ENCODE peak calls at places on chromosomes 2 and 18, in five cellular contexts. L is suprapubic skin, A is right lobe of liver, C is Peyer's patch, G is tibial nerve. B is an unnamed sample.

GRCh38 chr2:155525194-155525593 is 807.3 kb downstream of the NR4A2 start:
- DNase-seq in C (no peak), L (no peak), A (no peak), G (no peak), B (no peak)

GRCh38 chr2:23568257-23569190 is 183.5 kb downstream of the KLHL29 start:
- DNase-seq in G (no peak), C (no peak), L (no peak), A (no peak), B (no peak)

GRCh38 chr18:36265035-36265434 is 32.5 kb upstream of the FHOD3 start:
- DNase-seq in G (no peak), L (no peak), C (no peak), A (no peak), B (no peak)

GRCh38 chr2:200634231-200634964 is 48.6 kb downstream of the AOX1 start:
- DNase-seq in G (no peak), C (no peak), L (no peak), A (no peak), B (no peak)

GRCh38 chr2:95345415-95346235 is 48.5 kb downstream of the KCNIP3 start:
- DNase-seq in C (peak), L (peak), G (peak), A (peak), B (peak)

GRCh38 chr18:32891797-32892196 is 119.0 kb upstream of the KLHL14 start:
- DNase-seq in A (no peak), L (no peak), C (no peak), G (no peak), B (no peak)

GRCh38 chr18:11392292-11392691 is 217.1 kb upstream of the SLC35G4 start:
- DNase-seq in G (no peak), L (no peak), A (no peak), C (no peak), B (no peak)

GRCh38 chr2:71530246-71530986 is 77.1 kb downstream of the DYSF start:
- DNase-seq in L (peak), C (peak), G (no peak), A (no peak), B (no peak)

GRCh38 chr2:96867756-96868554 is 1.9 kb downstream of the SEMA4C start:
- DNase-seq in L (peak), C (no peak), G (no peak), A (no peak), B (no peak)

GRCh38 chr2:8154936-8155335 is 526.9 kb upstream of the ID2 start:
- DNase-seq in A (no peak), C (no peak), G (no peak), L (no peak), B (no peak)

GRCh38 chr2:182716665-182716990 is 571 bp downstream of the DNAJC10 start:
- DNase-seq in C (peak), G (no peak), A (no peak), L (no peak), B (no peak)

GRCh38 chr2:186848873-186849578 is at the start of gene ZSWIM2:
- DNase-seq in C (peak), G (peak), L (peak), A (peak), B (peak)

GRCh38 chr2:32064021-32064678 is 794 bp downstream of the SPAST start:
- DNase-seq in G (no peak), L (no peak), A (no peak), C (no peak), B (no peak)

DNA sequence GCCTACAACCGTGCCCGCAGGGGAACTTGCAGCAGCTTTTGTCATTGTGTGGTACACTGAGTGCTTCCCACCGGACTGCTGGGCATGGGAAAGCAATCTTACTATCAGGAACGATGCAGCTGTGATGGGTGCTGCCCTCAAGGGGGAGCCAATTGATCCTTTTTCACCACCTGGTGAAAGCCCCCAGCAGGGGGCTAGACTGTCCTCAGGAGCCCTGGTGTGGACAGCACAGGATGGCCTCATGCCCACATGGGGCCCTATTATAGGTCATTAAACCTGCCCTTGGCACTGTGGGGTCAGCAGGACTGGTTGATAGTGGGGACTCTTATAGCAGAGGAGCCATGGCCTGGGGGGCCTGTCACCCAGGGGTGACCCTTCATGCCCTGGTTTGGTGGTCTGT is 172.2 kb downstream of the GLI2 start:
- DNase-seq in L (no peak), A (no peak), G (no peak), C (no peak), B (no peak)
- TF ChIP-seq CTCF in L (no peak), A (no peak), G (no peak), C (no peak), B (no peak)

GRCh38 chr2:127293386-127293757 is 572 bp downstream of the ERCC3 start:
- DNase-seq in G (no peak), L (no peak), A (no peak), C (no peak), B (no peak)

GRCh38 chr2:127288274-127288673 is 5.7 kb downstream of the ERCC3 start:
- DNase-seq in C (no peak), L (no peak), G (no peak), A (no peak), B (no peak)

DNA sequence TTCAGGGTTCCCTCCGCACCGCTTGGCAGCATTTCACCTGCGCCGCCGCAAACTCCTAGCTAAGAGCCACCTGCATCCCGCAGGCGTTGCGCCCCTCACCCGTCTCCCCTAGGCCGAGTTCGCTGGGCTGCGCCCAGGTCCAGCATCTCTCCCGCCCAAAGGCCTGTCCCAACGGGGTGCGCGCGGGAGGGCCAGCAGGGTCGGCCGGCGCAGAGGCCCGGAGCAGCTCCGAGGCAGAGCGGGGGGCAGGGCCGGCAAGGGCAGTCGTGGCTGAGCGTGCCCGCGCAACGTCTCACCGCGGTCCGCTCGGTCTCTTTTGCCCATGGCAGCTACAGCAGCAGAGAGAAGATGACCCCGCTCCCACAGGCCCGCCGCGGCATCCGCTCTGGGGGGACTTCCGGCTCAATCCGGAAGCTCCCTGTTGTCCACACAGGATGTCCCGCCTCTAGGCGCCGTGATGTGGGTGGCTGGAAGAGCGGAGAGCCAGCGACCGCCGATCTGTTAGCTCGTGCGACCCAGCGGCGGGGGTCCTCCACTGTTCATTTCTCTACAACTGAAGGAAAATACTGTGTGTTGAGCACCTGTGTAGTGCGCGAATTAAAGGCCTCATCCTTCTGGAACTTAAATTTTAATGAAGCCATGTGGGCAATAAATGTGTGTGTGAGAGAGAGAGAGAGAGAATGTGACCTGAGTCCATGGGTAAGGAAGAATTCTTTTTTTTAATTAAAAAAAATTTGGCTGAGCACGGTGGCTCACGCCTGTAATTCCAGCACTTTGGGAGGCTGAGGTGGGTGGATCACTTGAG is at the start of gene ERCC3:
- DNase-seq in A (peak), C (peak), G (peak), L (peak), B (peak)
- TF ChIP-seq POLR2A in A (peak), C (peak), G (no peak), L (no peak), B (no peak)

DNA sequence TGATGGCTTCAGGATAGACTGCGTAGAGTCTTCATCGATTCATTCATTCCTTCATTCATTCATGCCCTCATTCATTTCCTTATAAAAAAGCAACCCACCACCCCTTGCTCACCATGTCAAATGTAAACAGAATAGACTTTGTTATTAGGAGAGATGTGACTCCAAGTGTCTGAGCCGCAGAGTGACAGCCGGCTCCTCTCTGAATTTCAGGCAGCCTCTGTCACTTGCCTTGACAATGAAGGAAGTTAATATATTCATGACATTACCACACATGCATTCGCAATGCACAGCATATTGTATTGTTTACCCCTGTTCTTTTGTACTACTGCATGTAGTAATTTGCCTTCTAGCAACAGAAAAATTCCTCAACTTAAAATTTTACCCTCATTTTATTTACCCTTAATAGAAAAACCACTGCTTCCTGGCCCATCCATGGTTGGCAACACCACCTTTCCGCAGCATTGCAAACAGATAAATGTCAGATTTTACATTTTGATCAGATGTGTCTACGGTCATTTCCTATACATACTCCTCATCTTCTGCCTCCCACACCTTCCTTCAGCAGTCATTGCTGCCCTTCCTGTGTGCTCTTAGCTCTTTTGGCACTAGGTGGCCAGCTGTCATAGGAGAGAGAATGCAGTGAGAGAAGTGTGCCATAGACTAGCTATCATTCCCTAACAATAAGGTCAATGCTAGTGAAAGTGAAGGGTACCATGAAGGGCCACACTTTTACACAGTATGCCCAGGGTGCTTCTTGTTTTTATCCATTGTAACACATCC is 1090.8 kb downstream of the BCL11A start:
- DNase-seq in C (no peak), A (no peak), L (no peak), G (no peak), B (no peak)
- H3K4me3 ChIP-seq in C (no peak), A (no peak), L (no peak), G (no peak), B (no peak)

GRCh38 chr2:138090330-138090729 is 126.1 kb downstream of the HNMT start:
- DNase-seq in A (no peak), C (no peak), L (no peak), G (peak), B (no peak)
- TF ChIP-seq CTCF in A (peak), C (no peak), L (peak), G (peak), B (no peak)

DNA sequence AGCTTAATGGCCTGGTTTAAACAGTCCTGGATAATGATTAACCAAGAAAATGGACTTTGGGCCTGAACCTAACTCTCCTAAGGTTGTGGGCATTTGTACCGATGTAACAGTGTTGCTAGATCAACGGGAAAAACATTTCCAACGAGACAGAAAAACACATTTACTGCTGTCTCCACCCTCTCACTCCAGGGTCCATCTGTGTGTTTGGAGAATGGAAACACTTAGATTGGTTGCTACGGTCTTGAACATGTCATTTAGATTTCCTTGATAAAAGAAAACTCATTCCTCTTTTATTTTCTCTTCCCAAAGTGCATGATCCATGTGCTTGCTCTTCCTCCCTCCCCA is 88.0 kb downstream of the SOCS6 start:
- DNase-seq in A (no peak), C (peak), G (no peak), L (no peak), B (no peak)
- TF ChIP-seq POLR2A in A (peak), C (no peak), G (no peak), L (no peak), B (no peak)

B was measured in lower leg skin.